ENCODE peak calls at places on chromosomes 7 and 10, in four cellular contexts. S is GM12878, X is H1, A is HepG2. G is an unnamed sample. For H3K27me3 and H3K4me1, the result is how much of the 10 kb centered on the place peaks cover.

GRCh38 chr10:5078781-5079180 is 15.4 kb upstream of the AKR1C3 start:
- DNase-seq in S (no peak), X (no peak), A (no peak), G (no peak)

GRCh38 chr7:19464751-19465150 is 244.1 kb downstream of the POLR1F start:
- DNase-seq in S (no peak), X (no peak), A (no peak), G (no peak)

GRCh38 chr10:77532068-77532467 is 105.5 kb downstream of the KCNMA1 start:
- DNase-seq in S (no peak), X (no peak), A (no peak), G (no peak)

GRCh38 chr10:59234194-59234593 is 57.8 kb downstream of the PHYHIPL start:
- DNase-seq in S (no peak), X (no peak), A (no peak), G (no peak)

GRCh38 chr7:135712182-135712782 is 15.7 kb downstream of the SLC13A4 start:
- DNase-seq in S (no peak), X (no peak), A (no peak), G (no peak)

GRCh38 chr10:122029503-122030199 is 40.7 kb downstream of the TACC2 start:
- DNase-seq in S (no peak), X (no peak), A (no peak), G (no peak)

GRCh38 chr7:123494193-123494796 is 40.1 kb downstream of the IQUB start:
- DNase-seq in S (no peak), X (no peak), A (peak), G (no peak)

GRCh38 chr10:100148353-100149211 is 37.2 kb downstream of the ERLIN1 start:
- DNase-seq in S (peak), X (no peak), A (peak), G (no peak)

GRCh38 chr10:52318136-52318810 is 4.2 kb downstream of the DKK1 start:
- DNase-seq in S (no peak), X (no peak), A (no peak), G (no peak)

GRCh38 chr10:63416376-63416775 is 49.4 kb downstream of the JMJD1C start:
- DNase-seq in S (no peak), X (no peak), A (peak), G (no peak)

GRCh38 chr10:18793951-18794350 is 134.7 kb downstream of the ARL5B start:
- DNase-seq in S (no peak), X (no peak), A (peak), G (no peak)

GRCh38 chr7:31036941-31037340 is 15.2 kb upstream of the ADCYAP1R1 start:
- DNase-seq in S (no peak), X (no peak), A (no peak), G (no peak)

GRCh38 chr10:76115131-76115470 is 683.7 kb downstream of the LRMDA start:
- DNase-seq in S (no peak), X (no peak), A (no peak), G (no peak)

GRCh38 chr7:137626469-137627067 is 220.2 kb downstream of the DGKI start:
- DNase-seq in S (peak), X (peak), A (peak), G (peak)

GRCh38 chr10:132735341-132735775 is 50.6 kb downstream of the NKX6-2 start:
- DNase-seq in S (no peak), X (no peak), A (no peak), G (no peak)

GRCh38 chr10:86632009-86632800 is 22.1 kb upstream of the OPN4 start:
- DNase-seq in S (no peak), X (peak), A (no peak), G (peak)

GRCh38 chr10:9302142-9302746 is 1247.8 kb downstream of the GATA3 start:
- DNase-seq in S (no peak), X (no peak), A (peak), G (peak)

GRCh38 chr10:117094856-117095255 is 43.2 kb downstream of the VAX1 start:
- DNase-seq in S (no peak), X (no peak), A (no peak), G (peak)

GRCh38 chr10:98074315-98074911 is 44.0 kb upstream of the CRTAC1 start:
- DNase-seq in S (no peak), X (no peak), A (no peak), G (no peak)

GRCh38 chr7:126228356-126229061 is 1024.2 kb downstream of the GRM8 start:
- DNase-seq in S (no peak), X (no peak), A (no peak), G (peak)

GRCh38 chr7:116316838-116317612 is 106.7 kb downstream of the TES start:
- DNase-seq in S (peak), X (no peak), A (peak), G (no peak)

GRCh38 chr7:97503367-97504094 is 228.4 kb upstream of the TAC1 start:
- DNase-seq in S (no peak), X (no peak), A (no peak), G (no peak)

GRCh38 chr10:29469481-29470354 is 165.1 kb downstream of the SVIL start:
- DNase-seq in S (no peak), X (no peak), A (no peak), G (no peak)

DNA sequence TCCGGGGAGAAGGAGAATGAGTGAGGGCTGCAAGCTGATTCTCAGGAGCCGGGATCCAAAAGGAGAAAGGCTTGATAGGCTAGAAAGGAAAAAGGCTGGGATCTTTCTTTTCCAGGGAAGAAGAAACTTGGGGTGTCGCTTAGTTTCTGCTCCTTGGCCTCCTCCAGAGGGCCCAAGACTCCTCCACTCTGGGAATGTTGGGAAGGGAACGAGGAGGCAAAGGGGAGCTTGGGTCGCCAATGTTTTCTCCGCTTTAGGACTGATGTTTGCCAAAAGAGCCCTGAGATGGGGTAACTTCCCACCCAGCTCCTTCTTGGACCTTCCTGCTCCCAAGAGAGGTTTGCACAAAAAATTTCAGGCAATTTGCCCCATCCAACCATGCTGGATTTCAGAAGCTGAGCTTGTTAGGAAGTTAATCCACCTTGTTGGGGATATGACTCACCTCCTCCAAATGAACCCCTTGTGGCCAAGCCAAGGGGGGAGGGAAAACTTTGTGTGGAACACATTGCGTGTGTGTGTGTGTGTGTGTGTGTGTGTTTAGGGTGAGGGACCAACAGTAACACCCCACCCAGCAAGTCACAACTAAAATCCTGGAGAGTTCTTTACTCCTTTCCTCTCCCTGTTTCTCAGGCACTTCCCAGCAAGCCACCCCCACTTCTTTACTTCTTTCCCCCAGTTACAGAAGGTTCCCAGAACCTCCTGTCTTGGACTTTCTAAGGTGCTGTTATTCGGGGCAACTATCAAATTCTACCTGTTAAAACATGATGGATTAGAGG is 8.7 kb upstream of the HOXA2 start:
- DNase-seq in S (no peak), X (no peak), A (no peak), G (no peak)
- H3K27me3 ChIP-seq in S (under half), X (half or more), A (under half), G (half or more)

GRCh38 chr7:107392811-107393210 is 77.0 kb upstream of the GPR22 start:
- DNase-seq in S (no peak), X (no peak), A (no peak), G (no peak)

GRCh38 chr7:107394301-107394700 is 75.6 kb upstream of the GPR22 start:
- DNase-seq in S (no peak), X (no peak), A (no peak), G (no peak)

GRCh38 chr7:107396081-107396480 is 73.8 kb upstream of the GPR22 start:
- DNase-seq in S (no peak), X (no peak), A (no peak), G (no peak)

GRCh38 chr7:107396990-107397389 is 72.9 kb upstream of the GPR22 start:
- DNase-seq in S (no peak), X (no peak), A (no peak), G (no peak)

GRCh38 chr7:107394831-107395230 is 75.0 kb upstream of the GPR22 start:
- DNase-seq in S (no peak), X (no peak), A (no peak), G (no peak)
- TF ChIP-seq SUZ12 in S (no peak), X (no peak), A (no peak), G (no peak)

DNA sequence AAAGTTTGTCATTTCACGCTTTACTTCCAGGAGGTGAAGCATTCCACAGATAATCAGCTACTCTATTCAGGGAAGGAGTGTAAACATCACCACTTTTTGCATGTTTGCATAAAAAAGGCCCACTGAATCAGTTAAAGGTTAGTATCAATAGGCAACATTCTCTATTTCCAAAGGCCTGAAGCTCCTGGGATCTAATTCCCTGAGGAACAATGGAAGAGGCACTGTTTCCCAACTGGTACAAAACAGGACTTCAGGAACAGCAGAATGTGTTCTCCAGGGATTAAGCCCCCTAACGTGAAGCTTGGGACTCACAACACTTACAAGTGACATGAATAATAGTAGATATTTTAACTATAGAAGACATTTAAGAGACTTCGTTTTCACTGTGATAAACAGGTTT is 6.1 kb downstream of the LRRN3 start:
- DNase-seq in S (no peak), X (no peak), A (no peak), G (peak)
- H3K4me1 ChIP-seq in S (under half), X (under half), A (under half), G (under half)

GRCh38 chr7:122255454-122255853 is 49.1 kb downstream of the FEZF1 start:
- DNase-seq in S (no peak), X (no peak), A (no peak), G (peak)

GRCh38 chr7:122260336-122260735 is 44.2 kb downstream of the FEZF1 start:
- DNase-seq in S (no peak), X (no peak), A (no peak), G (no peak)

GRCh38 chr7:122256036-122256805 is 48.3 kb downstream of the FEZF1 start:
- DNase-seq in S (no peak), X (no peak), A (no peak), G (no peak)

GRCh38 chr7:122258971-122259370 is 45.6 kb downstream of the FEZF1 start:
- DNase-seq in S (no peak), X (no peak), A (no peak), G (no peak)

DNA sequence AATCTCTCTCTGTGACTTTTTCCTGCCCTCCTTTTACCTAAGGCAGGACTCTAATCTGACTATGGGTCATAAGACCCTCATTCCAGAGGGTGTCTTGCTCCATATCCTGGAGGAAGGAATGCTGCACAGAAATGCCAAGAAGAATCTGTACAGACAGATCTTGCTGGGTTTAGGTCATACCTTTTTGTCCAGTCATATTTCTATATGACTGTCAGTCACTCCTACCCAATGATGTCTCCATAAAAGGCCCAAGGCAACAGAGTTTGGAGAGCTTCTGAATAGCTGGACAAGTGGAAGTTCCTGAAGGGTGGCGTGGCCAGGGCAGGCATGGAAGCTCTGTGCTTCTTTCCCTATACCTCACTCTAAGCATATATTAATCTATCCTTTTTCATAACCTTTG is 47.5 kb downstream of the FEZF1 start:
- DNase-seq in S (no peak), X (no peak), A (no peak), G (no peak)
- H3K27me3 ChIP-seq in S (under half), X (under half), A (under half), G (under half)

DNA sequence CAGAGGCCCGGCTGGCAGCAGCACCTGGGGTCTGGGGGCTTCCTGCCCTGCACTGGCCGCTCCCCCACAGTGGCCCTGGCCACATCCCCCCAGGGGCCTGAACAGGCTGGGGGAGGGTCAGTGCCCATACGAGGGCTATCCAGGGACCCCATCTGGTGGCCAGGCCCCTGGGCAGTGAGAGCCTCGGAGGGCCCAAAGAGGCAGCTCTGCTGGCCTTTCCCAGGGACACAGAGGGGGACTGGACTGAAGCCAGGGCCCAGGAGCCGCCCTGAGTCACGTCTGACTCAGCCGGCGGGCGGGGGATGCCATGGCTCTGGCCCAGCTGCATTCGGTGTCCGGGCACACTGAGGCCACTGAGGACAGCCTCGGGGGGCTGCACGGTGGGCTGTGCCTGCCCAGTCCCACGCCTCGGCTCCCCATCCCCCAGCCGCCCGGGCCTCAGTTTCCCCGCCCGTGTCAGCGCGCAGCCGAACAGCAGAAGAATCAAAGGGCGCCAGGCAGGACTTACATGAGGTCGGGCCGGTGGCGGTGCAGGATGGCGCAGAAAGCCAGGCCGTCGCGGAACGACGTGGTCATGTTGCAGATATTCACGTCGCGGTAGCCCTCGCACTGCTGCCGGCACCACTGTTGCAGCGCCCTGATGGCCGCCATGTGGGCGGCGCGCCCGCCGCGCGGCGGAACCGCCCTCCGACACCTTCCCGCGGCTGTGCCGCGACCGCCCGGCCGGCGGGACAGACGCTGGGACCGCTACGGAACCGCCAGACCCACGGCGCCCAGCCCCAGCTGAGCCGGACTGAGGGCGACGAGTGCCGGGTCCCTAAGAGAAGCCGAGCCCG is at the start of gene MICALL2:
- DNase-seq in S (no peak), X (no peak), A (peak), G (no peak)
- TF ChIP-seq SUZ12 in S (no peak), X (no peak), A (no peak), G (no peak)

DNA sequence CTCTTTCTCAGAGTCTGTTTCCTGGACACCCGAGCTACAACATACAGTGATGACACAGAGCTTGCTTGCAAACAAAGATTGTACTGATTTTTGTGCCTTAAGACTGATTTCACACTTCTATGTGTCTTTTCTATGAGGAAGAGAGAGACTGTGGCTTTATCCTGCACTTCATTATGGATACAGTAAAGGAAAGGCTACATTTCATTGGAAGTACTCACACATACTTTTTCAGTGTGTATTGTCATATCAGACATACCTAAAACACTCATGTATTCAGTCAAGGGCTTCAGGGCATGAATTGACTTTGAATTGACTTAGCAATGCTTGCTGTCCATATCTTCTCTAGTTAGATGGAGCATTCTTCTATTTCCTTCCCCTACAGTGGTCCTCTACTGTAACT is 135.5 kb upstream of the IMMP2L start:
- DNase-seq in S (no peak), X (no peak), A (no peak), G (no peak)
- H3K4me1 ChIP-seq in S (under half), X (under half), A (under half), G (under half)

G was measured in NT2/D1.